ENCODE peak calls at places on chromosomes 13 and 19, in four cellular contexts. O, H, C and Z are unnamed samples.

GRCh38 chr19:32238076-32238475 is 107.3 kb upstream of the ZNF507 start:
- DNase-seq in O (no peak), H (no peak), C (no peak), Z (no peak)

GRCh38 chr13:49893591-49893990 is 42.5 kb downstream of the SPRYD7 start:
- DNase-seq in O (no peak), H (no peak), C (peak; percentile 77), Z (no peak)

GRCh38 chr19:14433454-14434156 is 499 bp downstream of the PKN1 start:
- DNase-seq in O (no peak), H (no peak), C (no peak), Z (peak; percentile 59)

GRCh38 chr13:24709186-24709913 is 29.1 kb downstream of the ATP12A start:
- DNase-seq in O (no peak), H (no peak), C (no peak), Z (no peak)

GRCh38 chr13:46639033-46639981 is 86.3 kb downstream of the LRCH1 start:
- DNase-seq in O (no peak), H (no peak), C (peak; percentile 20), Z (no peak)

GRCh38 chr19:55372316-55373081 is 2.2 kb upstream of the IL11 start:
- DNase-seq in O (no peak), H (no peak), C (peak; percentile 26), Z (peak; percentile 64)

GRCh38 chr19:58183822-58184215 is 958 bp downstream of the ZNF274 start:
- DNase-seq in O (no peak), H (no peak), C (no peak), Z (no peak)

GRCh38 chr19:12884202-12884601 is 2.8 kb downstream of the KLF1 start:
- DNase-seq in O (no peak), H (no peak), C (no peak), Z (no peak)

GRCh38 chr13:38687246-38688229 is 661 bp downstream of the FREM2 start:
- DNase-seq in O (no peak), H (no peak), C (no peak), Z (peak; percentile 15)

GRCh38 chr13:60788156-60788829 is 391.3 kb downstream of the TDRD3 start:
- DNase-seq in O (no peak), H (no peak), C (no peak), Z (no peak)

DNA sequence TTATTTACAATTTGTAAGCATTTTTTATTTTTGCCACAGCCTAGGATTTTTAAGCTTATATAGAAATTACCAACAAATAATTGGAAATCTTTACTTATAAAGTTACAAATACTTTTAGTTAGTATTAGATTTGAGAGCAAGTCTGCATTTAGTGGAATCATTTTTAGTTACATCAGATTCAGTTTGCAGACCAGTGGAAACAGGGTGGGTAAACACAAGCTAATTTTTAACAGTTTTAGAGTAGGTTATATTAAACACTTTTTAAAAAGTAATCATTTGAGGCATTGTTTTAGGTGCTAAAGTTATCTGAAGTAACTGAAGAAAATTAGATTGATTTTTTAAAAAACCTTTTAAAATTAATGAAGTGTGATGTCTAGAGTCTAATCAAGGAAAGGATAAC is 66.3 kb downstream of the NDFIP2 start:
- DNase-seq in O (no peak), H (no peak), C (no peak), Z (no peak)
- TF ChIP-seq SIN3A in O (no peak), H (no peak), C (no peak), Z (no peak)

DNA sequence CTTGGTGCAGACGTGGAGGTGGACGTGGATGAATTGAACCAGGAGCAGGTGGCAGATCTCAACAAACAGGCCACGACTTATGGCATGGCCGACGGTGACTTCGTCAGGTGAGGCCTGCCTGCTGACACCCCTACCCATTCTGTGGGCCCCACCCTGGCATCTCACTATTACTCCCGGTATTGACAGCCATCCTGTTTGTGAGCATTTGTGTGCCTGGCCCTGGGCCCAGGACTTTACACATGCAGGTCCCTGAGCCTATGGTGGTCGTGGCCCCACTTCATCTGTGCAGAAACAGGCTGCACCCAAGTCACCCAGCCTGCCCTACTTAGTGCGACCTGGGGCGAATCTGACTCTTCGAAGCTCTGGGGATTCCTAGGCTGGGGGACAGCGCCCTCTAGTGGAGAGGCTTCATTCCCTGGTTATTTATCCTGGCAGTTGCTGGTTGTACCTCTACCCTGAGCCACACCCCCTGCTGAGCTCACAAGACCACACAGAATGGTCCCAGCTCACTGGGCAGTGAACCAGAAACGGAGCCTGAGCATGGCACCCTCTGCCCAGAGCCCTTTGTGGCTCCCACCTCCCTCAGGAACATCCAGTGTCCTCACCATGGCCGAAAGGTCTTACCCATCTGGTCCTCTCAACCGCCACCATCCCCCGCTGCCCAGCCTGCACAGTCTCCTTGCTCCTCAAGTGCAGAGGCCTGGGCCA is 16.9 kb downstream of the ZNF296 start:
- DNase-seq in O (peak; percentile 71), H (peak; percentile 62), C (peak; percentile 78), Z (peak; percentile 87)
- TF ChIP-seq SIN3A in O (no peak), H (no peak), C (no peak), Z (no peak)

DNA sequence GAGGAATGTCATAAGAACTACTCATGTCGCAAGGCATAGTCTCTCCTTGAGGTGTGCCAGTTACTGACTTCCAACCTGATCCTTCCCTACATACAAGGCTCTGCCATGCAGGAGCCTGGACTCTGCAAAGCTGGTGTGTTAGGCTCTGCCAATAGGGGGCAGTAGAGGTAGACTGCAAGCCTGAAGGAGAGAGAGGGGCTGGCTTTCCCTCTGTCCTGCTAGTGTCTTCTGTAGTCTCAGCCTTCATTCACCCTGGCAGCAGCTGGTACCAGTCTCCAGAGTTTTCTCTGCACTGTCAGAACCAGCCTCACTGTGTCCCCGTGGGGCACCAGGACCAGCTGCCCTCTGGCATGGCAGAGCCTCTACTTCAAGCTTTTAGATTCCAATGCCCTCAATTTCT is 14.5 kb downstream of the SHISA2 start:
- DNase-seq in O (peak; percentile 41), H (peak; percentile 23), C (no peak), Z (no peak)
- TF ChIP-seq SIN3A in O (no peak), H (no peak), C (no peak), Z (no peak)

DNA sequence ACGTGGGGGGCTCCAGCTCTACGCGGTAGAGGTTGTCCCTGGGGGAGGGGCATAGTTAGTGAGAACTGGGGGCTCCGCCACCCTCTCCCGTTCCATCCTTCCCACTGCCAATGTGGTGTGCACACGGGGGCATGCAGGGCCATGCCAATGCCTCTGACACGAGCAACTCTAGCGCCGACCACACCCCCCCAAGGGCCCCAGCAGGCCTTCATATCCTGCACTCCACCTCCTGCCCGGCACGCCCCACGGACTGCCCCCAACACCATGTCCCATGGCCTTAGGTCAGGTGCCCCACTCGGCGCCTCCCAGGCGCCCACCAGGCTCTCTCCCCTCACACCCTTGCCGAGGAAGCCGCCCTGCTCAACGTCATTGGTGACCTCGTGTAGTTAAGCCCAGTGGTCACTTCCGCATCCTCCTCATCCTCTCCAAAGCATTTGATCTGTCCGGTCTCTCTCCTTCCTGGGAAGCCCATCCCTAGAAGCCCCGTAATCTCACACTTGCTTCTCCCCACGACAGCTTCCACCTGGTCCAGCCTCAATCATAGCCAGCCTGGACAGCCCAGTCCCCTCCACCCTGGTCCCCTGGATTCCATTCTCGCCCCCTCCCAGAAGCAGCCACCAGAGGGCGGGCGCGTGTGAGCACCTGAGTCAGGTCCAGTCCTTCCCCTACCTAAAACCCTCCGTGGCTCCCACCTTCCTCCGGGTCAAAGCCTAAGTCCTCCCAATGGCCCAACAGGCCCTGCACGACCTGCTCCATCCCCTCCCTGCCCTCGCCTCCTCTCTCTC is 2.1 kb downstream of the SEMA6B start:
- DNase-seq in O (peak; percentile 67), H (no peak), C (no peak), Z (peak; percentile 69)
- TF ChIP-seq SIN3A in O (peak; percentile 50), H (no peak), C (no peak), Z (no peak)

GRCh38 chr13:40779796-40780285 is 8.9 kb upstream of the MRPS31 start:
- DNase-seq in O (no peak), H (no peak), C (no peak), Z (no peak)
- TF ChIP-seq SIN3A in O (no peak), H (no peak), C (no peak), Z (no peak)

DNA sequence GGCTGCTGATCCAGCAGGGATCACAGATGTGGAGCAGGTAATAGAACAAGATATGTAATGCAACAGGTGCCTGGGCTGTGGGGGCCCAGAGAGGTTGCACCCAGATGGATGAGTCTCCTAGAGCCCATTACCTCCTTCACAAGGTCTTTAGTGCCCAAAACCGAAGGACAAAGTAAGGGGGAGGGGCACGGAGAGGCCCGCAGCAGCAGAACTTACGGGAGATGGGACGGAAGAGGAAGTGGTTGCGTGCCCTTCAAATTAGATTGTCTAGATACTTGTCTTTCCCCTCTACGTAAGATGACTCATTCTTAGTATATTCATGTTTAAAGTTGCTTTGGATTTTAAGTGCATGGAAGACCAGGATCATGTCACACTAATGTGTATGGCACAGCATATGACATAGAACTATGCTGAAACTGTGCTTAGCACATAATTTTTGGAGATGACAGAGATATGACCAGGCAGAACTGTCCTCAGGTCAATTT is 5.7 kb upstream of the MRPS31 start:
- DNase-seq in O (peak; percentile 14), H (no peak), C (no peak), Z (no peak)
- TF ChIP-seq SIN3A in O (no peak), H (no peak), C (no peak), Z (no peak)

GRCh38 chr13:66689037-66689619 is 541.0 kb downstream of the PCDH9 start:
- DNase-seq in O (no peak), H (no peak), C (no peak), Z (peak; percentile 19)
- TF ChIP-seq SIN3A in O (no peak), H (no peak), C (no peak), Z (no peak)

GRCh38 chr19:46924874-46925547 is 64.2 kb downstream of the ARHGAP35 start:
- DNase-seq in O (peak; percentile 55), H (no peak), C (no peak), Z (no peak)
- TF ChIP-seq SIN3A in O (peak; percentile 86), H (peak; percentile 46), C (no peak), Z (no peak)

DNA sequence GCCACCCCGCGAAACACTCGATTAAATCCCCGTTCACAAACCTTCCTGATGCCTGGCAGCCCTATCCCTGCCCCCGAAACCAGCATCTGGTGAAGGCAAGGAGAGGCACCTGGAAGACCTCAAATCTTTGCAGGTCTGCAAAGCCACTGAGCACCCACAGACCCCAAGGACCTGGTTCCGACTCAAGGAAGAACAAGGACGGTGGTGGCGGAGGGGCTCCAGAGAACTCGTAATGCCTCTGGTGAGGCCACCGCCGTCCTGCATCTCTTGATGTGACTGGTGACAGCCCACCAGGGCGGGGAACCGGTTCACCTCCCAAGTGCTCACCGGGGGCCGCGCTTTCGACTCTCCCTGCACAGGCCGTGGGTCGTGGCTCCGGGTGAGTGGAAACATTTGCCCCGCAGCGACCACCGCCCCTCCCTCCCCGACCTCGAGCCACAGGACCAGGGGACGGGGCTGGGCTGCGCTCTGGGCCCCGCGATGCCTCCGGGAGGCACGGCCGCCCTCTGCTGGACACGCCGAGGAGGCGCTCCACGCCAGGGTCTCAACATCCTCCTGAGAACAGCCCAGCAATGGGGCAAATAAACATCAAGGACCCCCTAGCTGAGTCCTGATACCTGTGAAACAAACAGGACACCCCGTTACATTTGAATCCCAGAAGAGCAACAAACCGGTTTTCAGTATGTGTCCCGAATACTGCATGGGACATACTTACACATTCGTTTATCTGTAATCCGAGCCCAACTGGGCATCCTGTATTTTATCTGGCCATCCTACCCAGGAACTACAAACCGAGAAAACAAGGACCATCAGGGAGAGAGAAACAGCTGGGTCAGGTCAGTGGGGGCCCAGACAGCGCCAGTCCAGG is 3.9 kb upstream of the PLPP2 start:
- DNase-seq in O (peak; percentile 79), H (no peak), C (no peak), Z (peak; percentile 65)
- TF ChIP-seq SIN3A in O (no peak), H (no peak), C (no peak), Z (no peak)